ENCODE peak calls at places on chromosome 9, in six cellular contexts. One of them, this sample, is unnamed.

GRCh38 chr9:94772128-94772527 is 45.6 kb downstream of the AOPEP start:
- DNase-seq in psoas muscle: no peak
- DNase-seq in OCI-LY7: no peak
- DNase-seq in left ventricle myocardium inferior: no peak
- DNase-seq in hepatocyte: no peak
- DNase-seq in heart right ventricle: no peak
- DNase-seq in this sample: no peak

GRCh38 chr9:127163409-127163808 is 41.0 kb upstream of the ANGPTL2 start:
- DNase-seq in psoas muscle: no peak
- DNase-seq in OCI-LY7: peak
- DNase-seq in left ventricle myocardium inferior: no peak
- DNase-seq in hepatocyte: no peak
- DNase-seq in heart right ventricle: no peak
- DNase-seq in this sample: no peak

GRCh38 chr9:16521868-16522381 is 348.5 kb downstream of the BNC2 start:
- DNase-seq in psoas muscle: peak
- DNase-seq in OCI-LY7: no peak
- DNase-seq in left ventricle myocardium inferior: peak
- DNase-seq in hepatocyte: peak
- DNase-seq in heart right ventricle: peak
- DNase-seq in this sample: no peak

GRCh38 chr9:92728831-92729734 is 35.5 kb downstream of the BICD2 start:
- DNase-seq in psoas muscle: no peak
- DNase-seq in OCI-LY7: peak
- DNase-seq in left ventricle myocardium inferior: no peak
- DNase-seq in hepatocyte: no peak
- DNase-seq in heart right ventricle: no peak
- DNase-seq in this sample: peak

GRCh38 chr9:73023025-73023541 is 70.2 kb upstream of the ALDH1A1 start:
- DNase-seq in psoas muscle: peak
- DNase-seq in OCI-LY7: peak
- DNase-seq in left ventricle myocardium inferior: no peak
- DNase-seq in hepatocyte: peak
- DNase-seq in heart right ventricle: peak
- DNase-seq in this sample: peak

GRCh38 chr9:134379774-134380431 is 53.6 kb downstream of the RXRA start:
- DNase-seq in psoas muscle: peak
- DNase-seq in OCI-LY7: no peak
- DNase-seq in left ventricle myocardium inferior: no peak
- DNase-seq in hepatocyte: no peak
- DNase-seq in heart right ventricle: no peak
- DNase-seq in this sample: no peak

GRCh38 chr9:101445353-101446029 is 9.9 kb upstream of the ALDOB start:
- DNase-seq in psoas muscle: no peak
- DNase-seq in OCI-LY7: no peak
- DNase-seq in left ventricle myocardium inferior: no peak
- DNase-seq in hepatocyte: peak
- DNase-seq in heart right ventricle: no peak
- DNase-seq in this sample: no peak

GRCh38 chr9:127504887-127505251 is 53.6 kb downstream of the LRSAM1 start:
- DNase-seq in psoas muscle: no peak
- DNase-seq in OCI-LY7: no peak
- DNase-seq in left ventricle myocardium inferior: no peak
- DNase-seq in hepatocyte: no peak
- DNase-seq in heart right ventricle: no peak
- DNase-seq in this sample: no peak

GRCh38 chr9:96858018-96858573 is 3.8 kb upstream of the ZNF782 start:
- DNase-seq in psoas muscle: no peak
- DNase-seq in OCI-LY7: no peak
- DNase-seq in left ventricle myocardium inferior: no peak
- DNase-seq in hepatocyte: peak
- DNase-seq in heart right ventricle: no peak
- DNase-seq in this sample: no peak

GRCh38 chr9:34413229-34413852 is 36.6 kb upstream of the MYORG start:
- DNase-seq in psoas muscle: peak
- DNase-seq in OCI-LY7: peak
- DNase-seq in left ventricle myocardium inferior: no peak
- DNase-seq in hepatocyte: peak
- DNase-seq in heart right ventricle: peak
- DNase-seq in this sample: no peak

GRCh38 chr9:70170151-70170795 is 88.5 kb upstream of the SMC5 start:
- DNase-seq in psoas muscle: no peak
- DNase-seq in OCI-LY7: no peak
- DNase-seq in left ventricle myocardium inferior: no peak
- DNase-seq in hepatocyte: no peak
- DNase-seq in heart right ventricle: no peak
- DNase-seq in this sample: no peak

GRCh38 chr9:134591573-134591981 is 50.0 kb upstream of the COL5A1 start:
- DNase-seq in psoas muscle: no peak
- DNase-seq in OCI-LY7: no peak
- DNase-seq in left ventricle myocardium inferior: no peak
- DNase-seq in hepatocyte: no peak
- DNase-seq in heart right ventricle: no peak
- DNase-seq in this sample: no peak

GRCh38 chr9:83327323-83327722 is 210.9 kb downstream of the FRMD3 start:
- DNase-seq in psoas muscle: no peak
- DNase-seq in OCI-LY7: no peak
- DNase-seq in left ventricle myocardium inferior: no peak
- DNase-seq in hepatocyte: peak
- DNase-seq in heart right ventricle: peak
- DNase-seq in this sample: no peak

GRCh38 chr9:77085416-77085815 is 66.0 kb downstream of the FOXB2 start:
- DNase-seq in psoas muscle: no peak
- DNase-seq in OCI-LY7: no peak
- DNase-seq in left ventricle myocardium inferior: no peak
- DNase-seq in hepatocyte: no peak
- DNase-seq in heart right ventricle: no peak
- DNase-seq in this sample: no peak

GRCh38 chr9:84670106-84670800 is 724 bp downstream of the NTRK2 start:
- DNase-seq in psoas muscle: no peak
- DNase-seq in OCI-LY7: no peak
- DNase-seq in left ventricle myocardium inferior: peak
- DNase-seq in hepatocyte: peak
- DNase-seq in heart right ventricle: no peak
- DNase-seq in this sample: no peak

GRCh38 chr9:76646249-76646648 is 118.0 kb upstream of the PCA3 start:
- DNase-seq in psoas muscle: no peak
- DNase-seq in OCI-LY7: no peak
- DNase-seq in left ventricle myocardium inferior: no peak
- DNase-seq in hepatocyte: no peak
- DNase-seq in heart right ventricle: no peak
- DNase-seq in this sample: no peak

GRCh38 chr9:37335238-37335637 is 87.3 kb upstream of the GRHPR start:
- DNase-seq in psoas muscle: no peak
- DNase-seq in OCI-LY7: no peak
- DNase-seq in left ventricle myocardium inferior: no peak
- DNase-seq in hepatocyte: no peak
- DNase-seq in heart right ventricle: no peak
- DNase-seq in this sample: no peak

GRCh38 chr9:131657890-131658752 is 81.8 kb downstream of the RAPGEF1 start:
- DNase-seq in psoas muscle: no peak
- DNase-seq in OCI-LY7: peak
- DNase-seq in left ventricle myocardium inferior: no peak
- DNase-seq in hepatocyte: peak
- DNase-seq in heart right ventricle: no peak
- DNase-seq in this sample: no peak

GRCh38 chr9:131660466-131661405 is 79.1 kb downstream of the RAPGEF1 start:
- DNase-seq in psoas muscle: no peak
- DNase-seq in OCI-LY7: no peak
- DNase-seq in left ventricle myocardium inferior: no peak
- DNase-seq in hepatocyte: no peak
- DNase-seq in heart right ventricle: no peak
- DNase-seq in this sample: no peak

GRCh38 chr9:131657456-131657855 is 82.4 kb downstream of the RAPGEF1 start:
- DNase-seq in psoas muscle: no peak
- DNase-seq in OCI-LY7: peak
- DNase-seq in left ventricle myocardium inferior: no peak
- DNase-seq in hepatocyte: no peak
- DNase-seq in heart right ventricle: no peak
- DNase-seq in this sample: no peak

GRCh38 chr9:131657031-131657377 is 82.9 kb downstream of the RAPGEF1 start:
- DNase-seq in psoas muscle: no peak
- DNase-seq in OCI-LY7: peak
- DNase-seq in left ventricle myocardium inferior: no peak
- DNase-seq in hepatocyte: no peak
- DNase-seq in heart right ventricle: no peak
- DNase-seq in this sample: no peak

DNA sequence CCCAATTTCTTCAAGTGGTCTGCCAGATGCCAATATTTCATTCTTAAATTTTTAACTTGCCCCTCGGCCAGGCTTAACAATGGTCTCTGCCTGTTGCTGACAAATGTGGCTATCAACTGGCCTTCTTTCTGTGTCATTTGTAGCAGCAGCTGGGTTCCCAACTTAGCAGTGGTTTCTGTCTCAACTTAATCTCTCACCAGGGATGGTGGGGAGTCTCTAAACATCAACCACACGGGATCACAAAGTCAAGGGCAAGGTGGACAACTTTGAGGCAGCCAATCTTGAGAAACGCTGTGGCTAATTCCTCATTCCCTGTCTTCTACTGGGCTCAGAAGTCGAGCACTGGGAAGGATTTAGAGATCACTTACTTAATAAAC is 81.1 kb downstream of the RAPGEF1 start:
- DNase-seq in psoas muscle: no peak
- DNase-seq in OCI-LY7: no peak
- DNase-seq in left ventricle myocardium inferior: no peak
- DNase-seq in hepatocyte: no peak
- DNase-seq in heart right ventricle: no peak
- DNase-seq in this sample: no peak
- TF ChIP-seq CTCF in psoas muscle: no peak
- TF ChIP-seq CTCF in OCI-LY7: no peak
- TF ChIP-seq CTCF in left ventricle myocardium inferior: no peak
- TF ChIP-seq CTCF in hepatocyte: no peak
- TF ChIP-seq CTCF in heart right ventricle: no peak
- TF ChIP-seq CTCF in this sample: no peak

GRCh38 chr9:106529616-106530015 is 333.4 kb upstream of the ZNF462 start:
- DNase-seq in psoas muscle: no peak
- DNase-seq in OCI-LY7: no peak
- DNase-seq in left ventricle myocardium inferior: no peak
- DNase-seq in hepatocyte: no peak
- DNase-seq in heart right ventricle: no peak
- DNase-seq in this sample: no peak

GRCh38 chr9:106526805-106527204 is 336.2 kb upstream of the ZNF462 start:
- DNase-seq in psoas muscle: no peak
- DNase-seq in OCI-LY7: no peak
- DNase-seq in left ventricle myocardium inferior: no peak
- DNase-seq in hepatocyte: no peak
- DNase-seq in heart right ventricle: no peak
- DNase-seq in this sample: no peak

GRCh38 chr9:106532616-106533015 is 330.4 kb upstream of the ZNF462 start:
- DNase-seq in psoas muscle: no peak
- DNase-seq in OCI-LY7: no peak
- DNase-seq in left ventricle myocardium inferior: no peak
- DNase-seq in hepatocyte: no peak
- DNase-seq in heart right ventricle: no peak
- DNase-seq in this sample: no peak

GRCh38 chr9:106528158-106528557 is 334.8 kb upstream of the ZNF462 start:
- DNase-seq in psoas muscle: no peak
- DNase-seq in OCI-LY7: no peak
- DNase-seq in left ventricle myocardium inferior: no peak
- DNase-seq in hepatocyte: no peak
- DNase-seq in heart right ventricle: no peak
- DNase-seq in this sample: no peak
- TF ChIP-seq CTCF in psoas muscle: no peak
- TF ChIP-seq CTCF in OCI-LY7: no peak
- TF ChIP-seq CTCF in left ventricle myocardium inferior: no peak
- TF ChIP-seq CTCF in hepatocyte: no peak
- TF ChIP-seq CTCF in heart right ventricle: no peak
- TF ChIP-seq CTCF in this sample: no peak

GRCh38 chr9:137295313-137296213 is 6.5 kb downstream of the NRARP start:
- DNase-seq in psoas muscle: no peak
- DNase-seq in OCI-LY7: peak
- DNase-seq in left ventricle myocardium inferior: no peak
- DNase-seq in hepatocyte: peak
- DNase-seq in heart right ventricle: peak
- DNase-seq in this sample: no peak
- TF ChIP-seq CTCF in psoas muscle: peak
- TF ChIP-seq CTCF in OCI-LY7: peak
- TF ChIP-seq CTCF in left ventricle myocardium inferior: peak
- TF ChIP-seq CTCF in hepatocyte: peak
- TF ChIP-seq CTCF in heart right ventricle: peak
- TF ChIP-seq CTCF in this sample: peak

GRCh38 chr9:32405506-32405905 is 21.1 kb downstream of the ACO1 start:
- DNase-seq in psoas muscle: no peak
- DNase-seq in OCI-LY7: no peak
- DNase-seq in left ventricle myocardium inferior: no peak
- DNase-seq in hepatocyte: no peak
- DNase-seq in heart right ventricle: no peak
- DNase-seq in this sample: no peak

GRCh38 chr9:32406046-32406445 is 21.6 kb downstream of the ACO1 start:
- DNase-seq in psoas muscle: no peak
- DNase-seq in OCI-LY7: no peak
- DNase-seq in left ventricle myocardium inferior: no peak
- DNase-seq in hepatocyte: no peak
- DNase-seq in heart right ventricle: no peak
- DNase-seq in this sample: no peak

GRCh38 chr9:32404402-32404801 is 20.0 kb downstream of the ACO1 start:
- DNase-seq in psoas muscle: no peak
- DNase-seq in OCI-LY7: no peak
- DNase-seq in left ventricle myocardium inferior: no peak
- DNase-seq in hepatocyte: no peak
- DNase-seq in heart right ventricle: no peak
- DNase-seq in this sample: peak

GRCh38 chr9:32403567-32403966 is 19.1 kb downstream of the ACO1 start:
- DNase-seq in psoas muscle: no peak
- DNase-seq in OCI-LY7: no peak
- DNase-seq in left ventricle myocardium inferior: no peak
- DNase-seq in hepatocyte: no peak
- DNase-seq in heart right ventricle: no peak
- DNase-seq in this sample: no peak

GRCh38 chr9:32404856-32405255 is 20.4 kb downstream of the ACO1 start:
- DNase-seq in psoas muscle: no peak
- DNase-seq in OCI-LY7: no peak
- DNase-seq in left ventricle myocardium inferior: no peak
- DNase-seq in hepatocyte: no peak
- DNase-seq in heart right ventricle: no peak
- DNase-seq in this sample: no peak
- TF ChIP-seq CTCF in psoas muscle: no peak
- TF ChIP-seq CTCF in OCI-LY7: no peak
- TF ChIP-seq CTCF in left ventricle myocardium inferior: no peak
- TF ChIP-seq CTCF in hepatocyte: no peak
- TF ChIP-seq CTCF in heart right ventricle: no peak
- TF ChIP-seq CTCF in this sample: no peak

GRCh38 chr9:130345009-130345992 is 79.7 kb downstream of the HMCN2 start:
- DNase-seq in psoas muscle: no peak
- DNase-seq in OCI-LY7: no peak
- DNase-seq in left ventricle myocardium inferior: no peak
- DNase-seq in hepatocyte: no peak
- DNase-seq in heart right ventricle: no peak
- DNase-seq in this sample: no peak
- TF ChIP-seq CTCF in psoas muscle: no peak
- TF ChIP-seq CTCF in OCI-LY7: no peak
- TF ChIP-seq CTCF in left ventricle myocardium inferior: no peak
- TF ChIP-seq CTCF in hepatocyte: no peak
- TF ChIP-seq CTCF in heart right ventricle: no peak
- TF ChIP-seq CTCF in this sample: no peak

DNA sequence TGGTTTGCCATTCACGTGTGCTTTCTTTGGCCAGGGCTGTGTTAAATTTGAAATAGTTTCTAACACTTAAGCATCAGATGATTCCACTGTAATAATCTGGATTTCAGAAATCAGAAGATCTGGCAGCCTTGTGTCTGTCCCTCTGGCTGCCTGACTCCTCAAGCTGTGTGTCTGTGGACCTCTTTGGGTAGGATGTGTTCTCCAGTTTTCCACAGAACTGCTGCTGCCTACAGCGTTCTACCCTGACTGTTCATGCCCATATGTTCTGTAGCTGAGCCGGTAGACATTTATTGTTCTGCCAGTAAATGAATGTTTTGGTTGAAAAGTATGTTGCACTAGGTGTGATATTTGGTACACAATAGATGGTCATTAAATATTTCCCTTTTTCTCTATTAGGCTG is 81.3 kb downstream of the SH3GL2 start:
- DNase-seq in psoas muscle: no peak
- DNase-seq in OCI-LY7: no peak
- DNase-seq in left ventricle myocardium inferior: no peak
- DNase-seq in hepatocyte: no peak
- DNase-seq in heart right ventricle: no peak
- DNase-seq in this sample: no peak
- TF ChIP-seq CTCF in psoas muscle: no peak
- TF ChIP-seq CTCF in OCI-LY7: no peak
- TF ChIP-seq CTCF in left ventricle myocardium inferior: no peak
- TF ChIP-seq CTCF in hepatocyte: no peak
- TF ChIP-seq CTCF in heart right ventricle: no peak
- TF ChIP-seq CTCF in this sample: no peak

This sample was measured in right lobe of liver.